ENCODE peak calls at places on chromosome 15, in eight cellular contexts. C is A673; I is amniotic epithelial cell; U is NCI-H1092 treated with DMSO at 0.1 percent for 48 hours; X is GM23338; W is GM19239; M is AG08396; E is CD8-positive, alpha-beta T cell. N is an unnamed sample.
A peak's percentile ranks its signal among the peaks of the same experiment; 100 is the strongest.

GRCh38 chr15:23013681-23014080 is 25.7 kb downstream of the TUBGCP5 start:
- DNase-seq in E (no peak), W (no peak), C (no peak), X (no peak), U (no peak), I (no peak), M (no peak), N (no peak)

GRCh38 chr15:63555520-63555919 is 41.7 kb upstream of the FBXL22 start:
- DNase-seq in U (no peak), I (no peak), W (no peak), C (no peak), X (no peak), E (no peak), M (no peak), N (no peak)

GRCh38 chr15:70906842-70907241 is 14.2 kb downstream of the LRRC49 start:
- DNase-seq in I (no peak), X (no peak), E (no peak), C (no peak), U (no peak), M (peak; percentile 12), W (no peak), N (no peak)

GRCh38 chr15:70632079-70632850 is 131.1 kb downstream of the UACA start:
- DNase-seq in I (peak; percentile 44), E (no peak), X (no peak), C (no peak), M (no peak), W (no peak), U (no peak), N (no peak)

GRCh38 chr15:68909601-68910000 is 20.7 kb upstream of the SPESP1 start:
- DNase-seq in I (no peak), U (no peak), M (no peak), X (no peak), E (no peak), C (no peak), W (no peak), N (peak; percentile 50)

GRCh38 chr15:85702321-85703230 is 92.1 kb downstream of the KLHL25 start:
- DNase-seq in M (peak; percentile 11), E (no peak), W (no peak), C (peak; percentile 18), I (peak; percentile 83), U (no peak), X (no peak), N (no peak)

GRCh38 chr15:41122849-41123248 is 6.8 kb upstream of the INO80 start:
- DNase-seq in W (no peak), M (no peak), U (no peak), I (no peak), X (no peak), C (no peak), E (no peak), N (no peak)

GRCh38 chr15:57327985-57328471 is 48.3 kb upstream of the CGNL1 start:
- DNase-seq in U (no peak), W (no peak), E (no peak), X (no peak), I (peak; percentile 86), C (peak; percentile 58), M (peak; percentile 87), N (no peak)

GRCh38 chr15:72379856-72380255 is 4.0 kb upstream of the HEXA start:
- DNase-seq in W (no peak), C (peak; percentile 73), U (no peak), M (no peak), X (no peak), E (no peak), I (no peak), N (no peak)

GRCh38 chr15:92576597-92577200 is 78.9 kb downstream of the FAM174B start:
- DNase-seq in W (no peak), C (no peak), U (no peak), M (no peak), I (no peak), X (no peak), E (no peak), N (no peak)

GRCh38 chr15:43133429-43134156 is at the start of gene TMEM62:
- DNase-seq in I (peak; percentile 14), E (peak; percentile 51), U (peak; percentile 65), C (peak; percentile 49), W (peak; percentile 87), M (peak; percentile 85), X (peak; percentile 82), N (peak; percentile 83)

GRCh38 chr15:58951388-58952060 is 18.0 kb upstream of the SLTM start:
- DNase-seq in X (no peak), W (no peak), C (peak; percentile 39), E (no peak), M (peak; percentile 33), U (no peak), I (peak; percentile 68), N (no peak)

GRCh38 chr15:74400915-74401757 is 32.6 kb downstream of the SEMA7A start:
- DNase-seq in I (no peak), U (no peak), W (no peak), X (no peak), E (no peak), C (no peak), M (no peak), N (peak; percentile 9)

GRCh38 chr15:47411733-47412530 is 305.4 kb upstream of the SEMA6D start:
- DNase-seq in E (no peak), M (no peak), U (peak; percentile 61), X (no peak), C (peak; percentile 47), I (peak; percentile 41), W (no peak), N (peak; percentile 42)

GRCh38 chr15:77410701-77411613 is 8.9 kb downstream of the PEAK1 start:
- DNase-seq in W (no peak), E (no peak), M (no peak), X (no peak), I (no peak), C (no peak), U (no peak), N (peak; percentile 4)

GRCh38 chr15:93082861-93083260 is 6.2 kb downstream of the RGMA start:
- DNase-seq in W (no peak), U (no peak), C (no peak), E (no peak), X (no peak), M (no peak), I (no peak), N (no peak)

GRCh38 chr15:31366169-31366734 is 39.6 kb downstream of the KLF13 start:
- DNase-seq in X (peak; percentile 54), U (no peak), C (peak; percentile 55), I (peak; percentile 49), M (no peak), E (no peak), W (no peak), N (no peak)

GRCh38 chr15:31267161-31268107 is 59.2 kb upstream of the KLF13 start:
- DNase-seq in C (no peak), I (no peak), E (no peak), W (no peak), U (no peak), M (no peak), X (no peak), N (no peak)

GRCh38 chr15:60390931-60391501 is 6.8 kb downstream of the ANXA2 start:
- DNase-seq in X (peak; percentile 61), W (no peak), I (peak; percentile 97), M (peak; percentile 63), E (no peak), C (peak; percentile 90), U (no peak), N (no peak)

GRCh38 chr15:67185051-67185450 is 69.4 kb downstream of the AAGAB start:
- DNase-seq in I (no peak), C (no peak), W (no peak), M (no peak), U (no peak), E (no peak), X (no peak), N (no peak)

N was measured in NCI-H146.